ENCODE peak calls at places on chromosomes 6 and 20, in ten cellular contexts. X is erythroblast, O is KBM-7, W is tibial nerve, L is RKO, J is A172, U is left lung, T is NCI-H2081, V is ELF-1, M is NCI-H446 treated with DMSO at 0.1 percent for 48 hours. I is an unnamed sample.

GRCh38 chr20:16476032-16476431 is 97.2 kb downstream of the KIF16B start:
- DNase-seq in X (peak; percentile 53), O (peak; percentile 65), W (no peak), L (peak; percentile 78), J (peak; percentile 54), U (no peak), T (peak; percentile 64), V (no peak), M (peak; percentile 68), I (no peak)

GRCh38 chr20:18057106-18057993 is at the start of gene OVOL2:
- DNase-seq in X (no peak), O (peak; percentile 9), W (no peak), L (no peak), J (no peak), U (peak; percentile 89), T (peak; percentile 79), V (peak; percentile 81), M (no peak), I (peak; percentile 85)

GRCh38 chr20:26208296-26209091 is 511.8 kb upstream of the ZNF337 start:
- DNase-seq in X (no peak), O (no peak), W (no peak), L (no peak), J (no peak), U (peak; percentile 83), T (no peak), V (peak; percentile 58), M (no peak), I (peak; percentile 49)

GRCh38 chr6:88388589-88388988 is 222.4 kb upstream of the CNR1 start:
- DNase-seq in X (no peak), O (no peak), W (no peak), L (no peak), J (no peak), U (no peak), T (no peak), V (no peak), M (no peak), I (no peak)

GRCh38 chr20:19699132-19699971 is 58.7 kb upstream of the RIN2 start:
- DNase-seq in X (no peak), O (no peak), W (no peak), L (peak; percentile 49), J (peak; percentile 87), U (no peak), T (no peak), V (no peak), M (peak; percentile 89), I (no peak)

GRCh38 chr6:145648149-145648548 is 87.2 kb downstream of the EPM2A start:
- DNase-seq in X (no peak), O (no peak), W (no peak), L (no peak), J (no peak), U (no peak), T (no peak), V (no peak), M (no peak), I (no peak)

GRCh38 chr6:111478749-111479148 is 4.3 kb downstream of the REV3L start:
- DNase-seq in X (peak; percentile 63), O (peak; percentile 78), W (no peak), L (peak; percentile 72), J (peak; percentile 66), U (no peak), T (peak; percentile 79), V (peak; percentile 70), M (peak; percentile 38), I (no peak)

GRCh38 chr6:127300411-127300810 is 33.7 kb downstream of the RNF146 start:
- DNase-seq in X (no peak), O (no peak), W (no peak), L (peak; percentile 63), J (peak; percentile 43), U (no peak), T (no peak), V (peak; percentile 2), M (no peak), I (no peak)

GRCh38 chr6:84033523-84034451 is at the start of gene MRAP2:
- DNase-seq in X (peak; percentile 76), O (peak; percentile 49), W (no peak), L (peak; percentile 45), J (no peak), U (peak; percentile 83), T (peak; percentile 49), V (peak; percentile 47), M (no peak), I (peak; percentile 43)

GRCh38 chr20:2353231-2353630 is 27.5 kb upstream of the TGM6 start:
- DNase-seq in X (no peak), O (no peak), W (no peak), L (no peak), J (no peak), U (no peak), T (no peak), V (peak; percentile 42), M (no peak), I (no peak)

GRCh38 chr6:90179190-90180169 is 117.2 kb downstream of the BACH2 start:
- DNase-seq in X (peak; percentile 48), O (peak; percentile 20), W (no peak), L (no peak), J (peak; percentile 16), U (no peak), T (no peak), V (no peak), M (no peak), I (no peak)